ENCODE peak calls at places on chromosomes 13 and 19, in six cellular contexts. D is H9, H is IMR-90, O is neuronal stem cell, P is mesenchymal stem cell, A is H1. J is an unnamed sample.
A peak's percentile ranks its signal among the peaks of the same experiment; 100 is the strongest.

GRCh38 chr13:41611385-41611784 is 154.0 kb downstream of the RGCC start:
- DNase-seq in O (no peak), P (no peak), D (no peak), A (no peak), H (no peak), J (no peak)

GRCh38 chr13:75486146-75486545 is 4.2 kb upstream of the TBC1D4 start:
- DNase-seq in H (no peak), A (no peak), P (no peak), O (no peak), D (peak; percentile 35), J (peak; percentile 57)

GRCh38 chr13:105908581-105908980 is 626.9 kb downstream of the EFNB2 start:
- DNase-seq in A (no peak), P (peak; percentile 32), D (no peak), H (no peak), O (no peak), J (no peak)

GRCh38 chr13:51614350-51614786 is 30.1 kb downstream of the WDFY2 start:
- DNase-seq in D (no peak), P (no peak), O (no peak), A (no peak), H (no peak), J (peak; percentile 31)

GRCh38 chr13:62933809-62934208 is 1518.2 kb upstream of the PCDH20 start:
- DNase-seq in H (no peak), A (no peak), O (no peak), P (no peak), D (no peak), J (peak; percentile 2)

GRCh38 chr13:24747248-24748151 is 16.5 kb upstream of the RNF17 start:
- DNase-seq in O (peak; percentile 17), P (peak; percentile 35), D (peak; percentile 52), H (no peak), A (peak; percentile 70), J (peak; percentile 36)

GRCh38 chr13:100347941-100348340 is 240.6 kb downstream of the GGACT start:
- DNase-seq in A (no peak), O (no peak), P (no peak), H (no peak), D (no peak), J (no peak)

GRCh38 chr13:30463820-30464495 is 1.8 kb downstream of the HMGB1 start:
- DNase-seq in D (no peak), P (peak; percentile 79), A (no peak), O (no peak), H (peak; percentile 50), J (peak; percentile 48)

GRCh38 chr19:1070931-1071791 is 4.2 kb downstream of the ARHGAP45 start:
- DNase-seq in O (no peak), H (no peak), A (peak; percentile 91), P (no peak), D (peak; percentile 70), J (no peak)

GRCh38 chr13:21739771-21740170 is 68.9 kb downstream of the FGF9 start:
- DNase-seq in H (peak; percentile 11), O (no peak), A (no peak), D (no peak), P (no peak), J (no peak)

GRCh38 chr13:106580551-106580950 is 12.6 kb upstream of the ARGLU1 start:
- DNase-seq in D (no peak), A (no peak), O (no peak), P (no peak), H (no peak), J (no peak)

GRCh38 chr19:30757836-30758617 is 385.8 kb downstream of the ZNF536 start:
- DNase-seq in D (no peak), P (no peak), H (no peak), O (no peak), A (no peak), J (no peak)

GRCh38 chr19:7636691-7637373 is at the start of gene STXBP2:
- DNase-seq in H (no peak), O (peak; percentile 46), P (peak; percentile 39), D (peak; percentile 91), A (peak; percentile 97), J (peak; percentile 89)

GRCh38 chr13:48050550-48050949 is 13.0 kb downstream of the NUDT15 start:
- DNase-seq in H (no peak), O (no peak), D (no peak), P (no peak), A (no peak), J (no peak)

GRCh38 chr13:94478913-94479312 is 569 bp downstream of the DCT start:
- DNase-seq in D (no peak), P (no peak), O (no peak), A (no peak), H (no peak), J (no peak)

GRCh38 chr19:10523135-10523636 is 5.9 kb upstream of the S1PR5 start:
- DNase-seq in H (no peak), D (no peak), O (no peak), A (no peak), P (no peak), J (no peak)
- H2BK15ac ChIP-seq in H (no peak overlapping the region), D (no peak overlapping the region), O (no peak overlapping the region), A (no peak overlapping the region), P (no peak overlapping the region), J (no peak overlapping the region)

GRCh38 chr13:23477096-23477495 is 43.6 kb upstream of the SACS start:
- DNase-seq in H (peak; percentile 22), D (no peak), P (no peak), A (no peak), O (no peak), J (no peak)
- H3K18ac ChIP-seq in H (no peak overlapping the region), D (no peak overlapping the region), P (no peak overlapping the region), A (no peak overlapping the region), O (no peak overlapping the region), J (no peak overlapping the region)

GRCh38 chr13:40408602-40409001 is 257.8 kb downstream of the FOXO1 start:
- DNase-seq in D (no peak), O (no peak), P (peak; percentile 42), A (no peak), H (peak; percentile 44), J (no peak)

GRCh38 chr13:40406405-40407138 is 259.9 kb downstream of the FOXO1 start:
- DNase-seq in D (no peak), A (no peak), P (peak; percentile 66), O (no peak), H (peak; percentile 75), J (no peak)

GRCh38 chr13:40404967-40405716 is 261.3 kb downstream of the FOXO1 start:
- DNase-seq in A (no peak), P (no peak), D (no peak), H (no peak), O (no peak), J (no peak)

GRCh38 chr13:40409278-40409677 is 257.2 kb downstream of the FOXO1 start:
- DNase-seq in P (no peak), D (no peak), O (no peak), A (no peak), H (no peak), J (no peak)

GRCh38 chr13:40407567-40407966 is 258.9 kb downstream of the FOXO1 start:
- DNase-seq in D (no peak), H (no peak), O (no peak), P (no peak), A (no peak), J (no peak)
- H3K27ac ChIP-seq in D (no peak overlapping the region), H (no peak overlapping the region), O (no peak overlapping the region), P (no peak overlapping the region), A (no peak overlapping the region), J (no peak overlapping the region)

DNA sequence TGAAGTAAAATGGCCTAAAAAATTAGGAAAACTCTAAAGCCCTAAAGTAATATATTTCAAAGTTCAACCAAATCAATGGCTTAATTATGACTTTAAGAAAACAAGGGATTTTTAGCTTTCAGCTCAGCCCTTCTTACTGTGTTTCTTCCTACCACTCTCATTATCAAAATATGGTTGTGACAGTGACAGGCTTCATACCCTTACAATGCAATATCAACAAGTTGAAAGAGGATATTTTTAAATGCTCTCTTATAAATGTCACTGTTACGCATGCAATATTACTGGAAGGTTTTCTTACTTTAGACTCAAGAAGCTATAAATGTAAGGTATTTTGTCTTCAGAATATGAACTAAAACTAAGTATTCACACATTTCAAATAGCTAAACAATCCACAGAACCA is 1225.7 kb upstream of the MIR17HG start:
- DNase-seq in O (no peak), P (no peak), D (no peak), A (no peak), H (no peak), J (no peak)
- H2BK15ac ChIP-seq in O (no peak overlapping the region), P (no peak overlapping the region), D (no peak overlapping the region), A (no peak overlapping the region), H (no peak overlapping the region), J (no peak overlapping the region)

DNA sequence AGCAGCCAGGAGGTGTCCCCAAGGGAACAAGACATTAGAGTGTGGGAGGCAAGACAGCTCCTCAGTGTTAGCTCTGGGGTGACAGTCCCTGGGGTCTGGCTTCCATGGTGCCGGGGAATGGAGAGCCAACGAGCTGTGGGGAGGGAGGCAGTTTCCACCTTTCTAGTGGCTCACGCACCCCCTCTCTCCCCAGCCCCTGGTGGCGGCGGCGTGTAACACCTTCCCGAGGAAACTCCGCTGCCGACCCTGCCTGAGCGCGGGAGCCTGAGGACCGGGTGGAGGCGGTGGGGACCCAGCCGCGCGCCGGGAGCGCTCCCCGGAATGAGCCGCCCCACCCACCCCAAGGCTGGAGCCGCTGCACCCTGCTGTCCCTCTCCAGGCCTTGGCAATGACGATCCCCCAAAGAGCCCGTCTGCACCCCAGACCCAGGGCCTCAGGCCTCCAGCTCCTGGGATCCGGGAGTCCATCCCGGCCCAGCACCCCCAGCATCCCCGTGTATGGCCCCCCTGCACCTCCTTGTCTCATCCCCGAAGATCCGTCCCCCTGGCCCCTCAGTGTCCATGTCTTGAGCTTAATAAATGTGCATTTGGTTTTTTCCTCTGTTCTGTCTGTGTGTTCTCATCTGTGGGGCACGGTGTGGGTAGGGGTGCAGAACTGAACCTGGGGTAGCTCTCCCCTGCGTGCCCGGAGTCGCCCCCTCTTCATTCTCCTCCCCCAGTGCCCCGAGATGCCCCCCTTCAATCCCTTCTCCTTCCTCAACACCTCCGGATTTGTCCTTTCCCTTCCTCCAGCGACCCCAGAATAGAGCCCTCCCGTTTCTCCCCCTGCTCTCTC is 617 bp upstream of the FXYD5 start:
- DNase-seq in A (peak; percentile 84), O (no peak), D (peak; percentile 71), P (peak; percentile 64), H (no peak), J (peak; percentile 53)
- H3K18ac ChIP-seq in A (peak overlapping the region; percentile 88), O (peak overlapping the region; percentile 94), D (no peak overlapping the region), P (peak overlapping the region; percentile 6), H (peak overlapping the region; percentile 21), J (peak overlapping the region; percentile 44)

DNA sequence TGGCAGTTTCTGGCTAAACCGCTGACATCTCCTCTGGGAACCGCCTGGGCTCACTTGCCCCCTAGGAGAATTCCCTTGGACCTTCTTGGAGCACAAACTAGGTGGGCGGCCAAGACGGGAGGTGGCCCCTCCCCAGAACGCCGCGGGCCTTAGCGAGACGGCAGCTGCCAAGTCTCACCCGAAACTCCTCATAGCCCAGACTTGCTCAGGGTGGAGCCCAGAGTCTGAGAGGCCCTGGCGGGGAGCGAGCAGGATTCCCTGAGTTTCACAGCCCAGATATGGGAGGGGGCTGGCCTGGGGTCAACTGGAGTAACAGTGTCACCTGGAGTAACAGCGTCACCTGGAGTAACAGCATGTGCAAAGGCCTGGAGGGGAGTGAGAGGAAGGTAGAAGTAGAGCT is 10.1 kb downstream of the TINCR start:
- DNase-seq in D (no peak), O (no peak), H (no peak), P (no peak), A (no peak), J (no peak)
- H3K27ac ChIP-seq in D (no peak overlapping the region), O (no peak overlapping the region), H (no peak overlapping the region), P (no peak overlapping the region), A (no peak overlapping the region), J (no peak overlapping the region)

GRCh38 chr13:103315701-103316100 is 249.5 kb upstream of the SLC10A2 start:
- DNase-seq in H (no peak), O (no peak), D (no peak), P (no peak), A (no peak), J (peak; percentile 25)
- H2BK15ac ChIP-seq in H (no peak overlapping the region), O (no peak overlapping the region), D (no peak overlapping the region), P (no peak overlapping the region), A (no peak overlapping the region), J (no peak overlapping the region)

GRCh38 chr13:98267080-98267912 is 90.2 kb upstream of the RNF113B start:
- DNase-seq in A (no peak), P (peak; percentile 74), H (peak; percentile 79), O (no peak), D (no peak), J (no peak)
- H3K18ac ChIP-seq in A (no peak overlapping the region), P (no peak overlapping the region), H (peak overlapping the region; percentile 10), O (no peak overlapping the region), D (no peak overlapping the region), J (no peak overlapping the region)